ENCODE peak calls at places on chromosomes 7 and 10, in ten cellular contexts. One of them, this sample, is unnamed. For H3K4me1, the result is how much of the 10 kb centered on the place peaks cover.

GRCh38 chr10:76126607-76127190 is 695.3 kb downstream of the LRMDA start:
- DNase-seq in naive thymus-derived CD4-positive, alpha-beta T cell: no peak
- DNase-seq in psoas muscle: no peak
- DNase-seq in PC-9: no peak
- DNase-seq in CD8-positive, alpha-beta T cell: no peak
- DNase-seq in body of pancreas: no peak
- DNase-seq in H1: no peak
- DNase-seq in mesenchymal stem cell: peak
- DNase-seq in A673: no peak
- DNase-seq in ascending aorta: no peak
- DNase-seq in this sample: no peak

GRCh38 chr7:90312745-90313144 is 8.4 kb downstream of the FAM237B start:
- DNase-seq in naive thymus-derived CD4-positive, alpha-beta T cell: no peak
- DNase-seq in psoas muscle: no peak
- DNase-seq in PC-9: no peak
- DNase-seq in CD8-positive, alpha-beta T cell: no peak
- DNase-seq in body of pancreas: no peak
- DNase-seq in H1: no peak
- DNase-seq in mesenchymal stem cell: peak
- DNase-seq in A673: peak
- DNase-seq in ascending aorta: no peak
- DNase-seq in this sample: no peak

GRCh38 chr7:123823898-123824753 is 20.8 kb upstream of the HYAL4 start:
- DNase-seq in naive thymus-derived CD4-positive, alpha-beta T cell: peak
- DNase-seq in psoas muscle: no peak
- DNase-seq in PC-9: no peak
- DNase-seq in CD8-positive, alpha-beta T cell: no peak
- DNase-seq in body of pancreas: no peak
- DNase-seq in H1: no peak
- DNase-seq in mesenchymal stem cell: no peak
- DNase-seq in A673: no peak
- DNase-seq in ascending aorta: no peak
- DNase-seq in this sample: no peak

GRCh38 chr10:116521424-116522305 is 24.1 kb upstream of the PNLIP start:
- DNase-seq in naive thymus-derived CD4-positive, alpha-beta T cell: peak
- DNase-seq in psoas muscle: no peak
- DNase-seq in PC-9: no peak
- DNase-seq in CD8-positive, alpha-beta T cell: no peak
- DNase-seq in body of pancreas: peak
- DNase-seq in H1: no peak
- DNase-seq in mesenchymal stem cell: peak
- DNase-seq in A673: peak
- DNase-seq in ascending aorta: no peak
- DNase-seq in this sample: no peak

GRCh38 chr10:132443998-132444876 is 47.2 kb downstream of the PWWP2B start:
- DNase-seq in naive thymus-derived CD4-positive, alpha-beta T cell: no peak
- DNase-seq in psoas muscle: no peak
- DNase-seq in PC-9: no peak
- DNase-seq in CD8-positive, alpha-beta T cell: no peak
- DNase-seq in body of pancreas: no peak
- DNase-seq in H1: no peak
- DNase-seq in mesenchymal stem cell: no peak
- DNase-seq in A673: peak
- DNase-seq in ascending aorta: no peak
- DNase-seq in this sample: no peak

GRCh38 chr10:109963439-109963838 is 40.1 kb upstream of the XPNPEP1 start:
- DNase-seq in naive thymus-derived CD4-positive, alpha-beta T cell: no peak
- DNase-seq in psoas muscle: no peak
- DNase-seq in PC-9: no peak
- DNase-seq in CD8-positive, alpha-beta T cell: no peak
- DNase-seq in body of pancreas: no peak
- DNase-seq in H1: no peak
- DNase-seq in mesenchymal stem cell: no peak
- DNase-seq in A673: peak
- DNase-seq in ascending aorta: no peak
- DNase-seq in this sample: no peak

GRCh38 chr7:100195222-100195621 is 17.5 kb downstream of the STAG3 start:
- DNase-seq in naive thymus-derived CD4-positive, alpha-beta T cell: no peak
- DNase-seq in psoas muscle: no peak
- DNase-seq in PC-9: no peak
- DNase-seq in CD8-positive, alpha-beta T cell: no peak
- DNase-seq in body of pancreas: no peak
- DNase-seq in H1: no peak
- DNase-seq in mesenchymal stem cell: no peak
- DNase-seq in A673: no peak
- DNase-seq in ascending aorta: no peak
- DNase-seq in this sample: no peak

GRCh38 chr7:103637080-103637479 is 191.1 kb upstream of the SLC26A5 start:
- DNase-seq in naive thymus-derived CD4-positive, alpha-beta T cell: no peak
- DNase-seq in psoas muscle: no peak
- DNase-seq in PC-9: peak
- DNase-seq in CD8-positive, alpha-beta T cell: no peak
- DNase-seq in body of pancreas: no peak
- DNase-seq in H1: no peak
- DNase-seq in mesenchymal stem cell: peak
- DNase-seq in A673: peak
- DNase-seq in ascending aorta: no peak
- DNase-seq in this sample: no peak

GRCh38 chr10:45647118-45647517 is 25.5 kb downstream of the ZFAND4 start:
- DNase-seq in naive thymus-derived CD4-positive, alpha-beta T cell: no peak
- DNase-seq in psoas muscle: no peak
- DNase-seq in PC-9: no peak
- DNase-seq in CD8-positive, alpha-beta T cell: no peak
- DNase-seq in body of pancreas: no peak
- DNase-seq in H1: no peak
- DNase-seq in mesenchymal stem cell: no peak
- DNase-seq in A673: no peak
- DNase-seq in ascending aorta: no peak
- DNase-seq in this sample: no peak

GRCh38 chr7:155576416-155576815 is 30.1 kb upstream of the CNPY1 start:
- DNase-seq in naive thymus-derived CD4-positive, alpha-beta T cell: no peak
- DNase-seq in psoas muscle: no peak
- DNase-seq in PC-9: no peak
- DNase-seq in CD8-positive, alpha-beta T cell: no peak
- DNase-seq in body of pancreas: no peak
- DNase-seq in H1: no peak
- DNase-seq in mesenchymal stem cell: no peak
- DNase-seq in A673: no peak
- DNase-seq in ascending aorta: no peak
- DNase-seq in this sample: no peak

GRCh38 chr10:107576746-107577145 is 412.2 kb upstream of the SORCS1 start:
- DNase-seq in naive thymus-derived CD4-positive, alpha-beta T cell: no peak
- DNase-seq in psoas muscle: no peak
- DNase-seq in PC-9: no peak
- DNase-seq in CD8-positive, alpha-beta T cell: no peak
- DNase-seq in body of pancreas: peak
- DNase-seq in H1: no peak
- DNase-seq in mesenchymal stem cell: no peak
- DNase-seq in A673: no peak
- DNase-seq in ascending aorta: no peak
- DNase-seq in this sample: no peak

GRCh38 chr7:87210506-87210905 is 9.0 kb downstream of the TMEM243 start:
- DNase-seq in naive thymus-derived CD4-positive, alpha-beta T cell: no peak
- DNase-seq in psoas muscle: no peak
- DNase-seq in PC-9: no peak
- DNase-seq in CD8-positive, alpha-beta T cell: no peak
- DNase-seq in body of pancreas: no peak
- DNase-seq in H1: no peak
- DNase-seq in mesenchymal stem cell: no peak
- DNase-seq in A673: no peak
- DNase-seq in ascending aorta: no peak
- DNase-seq in this sample: no peak

GRCh38 chr10:113122947-113123346 is 172.9 kb downstream of the TCF7L2 start:
- DNase-seq in naive thymus-derived CD4-positive, alpha-beta T cell: no peak
- DNase-seq in psoas muscle: no peak
- DNase-seq in PC-9: no peak
- DNase-seq in CD8-positive, alpha-beta T cell: no peak
- DNase-seq in body of pancreas: no peak
- DNase-seq in H1: no peak
- DNase-seq in mesenchymal stem cell: no peak
- DNase-seq in A673: no peak
- DNase-seq in ascending aorta: no peak
- DNase-seq in this sample: no peak

DNA sequence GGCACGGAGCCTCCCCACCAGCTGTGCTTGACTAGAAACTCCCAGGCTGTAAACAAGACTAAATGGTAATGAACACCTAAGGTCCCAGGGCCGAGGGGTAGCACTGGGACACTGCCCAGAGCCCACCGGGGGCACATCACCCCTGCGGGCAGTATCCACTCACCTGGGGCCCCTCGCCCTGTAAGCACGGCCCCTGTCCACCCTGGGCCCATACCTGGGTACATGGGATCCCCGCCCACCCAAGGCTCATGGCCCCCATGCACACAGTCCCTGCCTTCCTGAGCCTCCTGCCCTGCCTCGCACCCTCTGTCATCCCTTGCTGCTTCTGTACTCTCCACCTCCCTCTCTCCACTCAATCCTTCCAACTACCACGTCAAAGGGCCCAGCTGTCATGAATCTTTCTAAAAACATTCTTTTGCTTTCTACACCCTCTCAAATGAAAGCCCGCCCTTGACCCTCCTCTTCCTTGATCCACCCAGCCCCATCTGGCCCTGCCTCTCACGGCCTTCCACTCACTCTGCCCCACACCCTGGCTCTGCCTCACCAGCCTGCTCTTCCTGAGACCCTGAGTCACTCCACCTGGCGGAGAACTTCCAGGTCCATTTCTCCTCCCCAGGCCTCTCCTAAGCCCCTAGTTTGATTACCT is 173.1 kb downstream of the PARD3 start:
- DNase-seq in naive thymus-derived CD4-positive, alpha-beta T cell: no peak
- DNase-seq in psoas muscle: no peak
- DNase-seq in PC-9: no peak
- DNase-seq in CD8-positive, alpha-beta T cell: no peak
- DNase-seq in body of pancreas: no peak
- DNase-seq in H1: no peak
- DNase-seq in mesenchymal stem cell: no peak
- DNase-seq in A673: no peak
- DNase-seq in ascending aorta: no peak
- DNase-seq in this sample: no peak
- H3K4me1 ChIP-seq in naive thymus-derived CD4-positive, alpha-beta T cell: under half
- H3K4me1 ChIP-seq in psoas muscle: under half
- H3K4me1 ChIP-seq in PC-9: under half
- H3K4me1 ChIP-seq in CD8-positive, alpha-beta T cell: under half
- H3K4me1 ChIP-seq in body of pancreas: under half
- H3K4me1 ChIP-seq in H1: under half
- H3K4me1 ChIP-seq in mesenchymal stem cell: under half
- H3K4me1 ChIP-seq in A673: under half
- H3K4me1 ChIP-seq in ascending aorta: under half
- H3K4me1 ChIP-seq in this sample: under half

DNA sequence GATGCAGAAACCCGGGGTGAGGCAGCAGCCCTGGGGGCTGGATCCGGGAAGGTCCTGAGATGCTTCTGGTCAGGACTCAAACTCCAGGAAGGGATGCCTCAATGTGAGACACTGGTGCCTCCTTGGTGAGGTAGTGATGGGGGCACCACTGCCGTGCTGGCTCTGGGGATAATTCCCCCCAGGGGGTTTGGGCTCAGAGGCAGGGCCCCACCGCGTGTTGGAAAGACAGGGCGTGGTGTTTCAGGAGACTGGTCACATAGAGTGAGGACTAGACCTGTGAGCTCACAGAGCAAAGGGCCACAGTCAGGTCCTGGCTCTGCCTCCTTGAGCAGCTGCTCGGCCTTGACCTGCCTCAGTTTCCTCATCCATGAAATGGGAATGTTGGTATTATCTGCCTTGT is 361.9 kb downstream of the GLRX3 start:
- DNase-seq in naive thymus-derived CD4-positive, alpha-beta T cell: no peak
- DNase-seq in psoas muscle: no peak
- DNase-seq in PC-9: no peak
- DNase-seq in CD8-positive, alpha-beta T cell: no peak
- DNase-seq in body of pancreas: no peak
- DNase-seq in H1: no peak
- DNase-seq in mesenchymal stem cell: no peak
- DNase-seq in A673: no peak
- DNase-seq in ascending aorta: no peak
- DNase-seq in this sample: no peak
- H3K4me1 ChIP-seq in naive thymus-derived CD4-positive, alpha-beta T cell: under half
- H3K4me1 ChIP-seq in psoas muscle: under half
- H3K4me1 ChIP-seq in PC-9: under half
- H3K4me1 ChIP-seq in CD8-positive, alpha-beta T cell: under half
- H3K4me1 ChIP-seq in body of pancreas: under half
- H3K4me1 ChIP-seq in H1: under half
- H3K4me1 ChIP-seq in mesenchymal stem cell: under half
- H3K4me1 ChIP-seq in A673: under half
- H3K4me1 ChIP-seq in ascending aorta: under half
- H3K4me1 ChIP-seq in this sample: under half

GRCh38 chr10:71763352-71764127 is 9.8 kb downstream of the VSIR start:
- DNase-seq in naive thymus-derived CD4-positive, alpha-beta T cell: no peak
- DNase-seq in psoas muscle: no peak
- DNase-seq in PC-9: no peak
- DNase-seq in CD8-positive, alpha-beta T cell: no peak
- DNase-seq in body of pancreas: no peak
- DNase-seq in H1: no peak
- DNase-seq in mesenchymal stem cell: peak
- DNase-seq in A673: no peak
- DNase-seq in ascending aorta: no peak
- DNase-seq in this sample: no peak

GRCh38 chr10:71761105-71761511 is 12.2 kb downstream of the VSIR start:
- DNase-seq in naive thymus-derived CD4-positive, alpha-beta T cell: no peak
- DNase-seq in psoas muscle: no peak
- DNase-seq in PC-9: no peak
- DNase-seq in CD8-positive, alpha-beta T cell: no peak
- DNase-seq in body of pancreas: no peak
- DNase-seq in H1: no peak
- DNase-seq in mesenchymal stem cell: no peak
- DNase-seq in A673: no peak
- DNase-seq in ascending aorta: no peak
- DNase-seq in this sample: no peak

GRCh38 chr10:71761541-71762113 is 11.7 kb downstream of the VSIR start:
- DNase-seq in naive thymus-derived CD4-positive, alpha-beta T cell: no peak
- DNase-seq in psoas muscle: no peak
- DNase-seq in PC-9: no peak
- DNase-seq in CD8-positive, alpha-beta T cell: no peak
- DNase-seq in body of pancreas: no peak
- DNase-seq in H1: no peak
- DNase-seq in mesenchymal stem cell: no peak
- DNase-seq in A673: no peak
- DNase-seq in ascending aorta: no peak
- DNase-seq in this sample: no peak

GRCh38 chr10:71765176-71765906 is 8.0 kb downstream of the VSIR start:
- DNase-seq in naive thymus-derived CD4-positive, alpha-beta T cell: no peak
- DNase-seq in psoas muscle: peak
- DNase-seq in PC-9: peak
- DNase-seq in CD8-positive, alpha-beta T cell: no peak
- DNase-seq in body of pancreas: no peak
- DNase-seq in H1: no peak
- DNase-seq in mesenchymal stem cell: no peak
- DNase-seq in A673: no peak
- DNase-seq in ascending aorta: no peak
- DNase-seq in this sample: no peak

GRCh38 chr10:71762324-71762723 is 11.0 kb downstream of the VSIR start:
- DNase-seq in naive thymus-derived CD4-positive, alpha-beta T cell: no peak
- DNase-seq in psoas muscle: no peak
- DNase-seq in PC-9: no peak
- DNase-seq in CD8-positive, alpha-beta T cell: no peak
- DNase-seq in body of pancreas: no peak
- DNase-seq in H1: no peak
- DNase-seq in mesenchymal stem cell: no peak
- DNase-seq in A673: no peak
- DNase-seq in ascending aorta: no peak
- DNase-seq in this sample: no peak
- H3K4me1 ChIP-seq in naive thymus-derived CD4-positive, alpha-beta T cell: half or more
- H3K4me1 ChIP-seq in psoas muscle: half or more
- H3K4me1 ChIP-seq in PC-9: half or more
- H3K4me1 ChIP-seq in CD8-positive, alpha-beta T cell: half or more
- H3K4me1 ChIP-seq in body of pancreas: under half
- H3K4me1 ChIP-seq in H1: under half
- H3K4me1 ChIP-seq in mesenchymal stem cell: under half
- H3K4me1 ChIP-seq in A673: under half
- H3K4me1 ChIP-seq in ascending aorta: under half
- H3K4me1 ChIP-seq in this sample: under half

GRCh38 chr7:113140956-113141355 is 22.6 kb upstream of the SMIM30 start:
- DNase-seq in naive thymus-derived CD4-positive, alpha-beta T cell: no peak
- DNase-seq in psoas muscle: no peak
- DNase-seq in PC-9: no peak
- DNase-seq in CD8-positive, alpha-beta T cell: no peak
- DNase-seq in body of pancreas: no peak
- DNase-seq in H1: no peak
- DNase-seq in mesenchymal stem cell: no peak
- DNase-seq in A673: no peak
- DNase-seq in ascending aorta: no peak
- DNase-seq in this sample: no peak
- H3K4me1 ChIP-seq in naive thymus-derived CD4-positive, alpha-beta T cell: under half
- H3K4me1 ChIP-seq in psoas muscle: under half
- H3K4me1 ChIP-seq in PC-9: under half
- H3K4me1 ChIP-seq in CD8-positive, alpha-beta T cell: under half
- H3K4me1 ChIP-seq in body of pancreas: under half
- H3K4me1 ChIP-seq in H1: under half
- H3K4me1 ChIP-seq in mesenchymal stem cell: under half
- H3K4me1 ChIP-seq in A673: under half
- H3K4me1 ChIP-seq in ascending aorta: under half
- H3K4me1 ChIP-seq in this sample: under half